ENCODE peak calls at places on chromosomes 7 and 10, in eight cellular contexts. Z is PC-3; Q is stimulated activated CD4-positive, alpha-beta T cell treated with anti-CD3 and anti-CD28 coated beads, Interleukin-15, amount 100 ng/mL, for 24 hours; P is breast epithelium; A is lung; I is CD8-positive, alpha-beta memory T cell; R is AML-193; G is H54. H is an unnamed sample.

GRCh38 chr7:48083114-48083830 is 5.8 kb upstream of the UPP1 start:
- DNase-seq in R (no peak), Q (peak), Z (peak), G (no peak), I (no peak), P (no peak), A (no peak), H (no peak)

GRCh38 chr10:100245484-100246220 is 16.3 kb upstream of the CHUK start:
- DNase-seq in R (no peak), Z (no peak), A (no peak), G (no peak), Q (no peak), P (no peak), I (no peak), H (no peak)

GRCh38 chr10:124025638-124026336 is 67.6 kb downstream of the CHST15 start:
- DNase-seq in Z (peak), G (no peak), P (no peak), Q (no peak), R (peak), A (no peak), I (no peak), H (no peak)

GRCh38 chr10:77001186-77001585 is 636.4 kb downstream of the KCNMA1 start:
- DNase-seq in R (no peak), P (no peak), G (no peak), I (no peak), Z (no peak), Q (no peak), A (no peak), H (no peak)

GRCh38 chr10:122264442-122264841 is 6.7 kb upstream of the BTBD16 start:
- DNase-seq in I (no peak), P (no peak), R (no peak), A (no peak), G (no peak), Z (peak), Q (no peak), H (no peak)

GRCh38 chr7:139682136-139683013 is 95.4 kb downstream of the HIPK2 start:
- DNase-seq in I (no peak), R (no peak), G (peak), A (no peak), Q (peak), P (no peak), Z (peak), H (no peak)

GRCh38 chr10:86281396-86281795 is 85.2 kb downstream of the GRID1 start:
- DNase-seq in R (no peak), Q (no peak), Z (no peak), I (no peak), G (no peak), P (no peak), A (no peak), H (no peak)

GRCh38 chr10:13773043-13773442 is 186.3 kb downstream of the PRPF18 start:
- DNase-seq in G (no peak), Q (no peak), P (no peak), A (no peak), R (peak), I (no peak), Z (peak), H (no peak)

GRCh38 chr10:124174673-124175645 is 81.6 kb upstream of the CHST15 start:
- DNase-seq in I (no peak), Q (no peak), Z (no peak), G (no peak), P (no peak), A (no peak), R (no peak), H (no peak)

GRCh38 chr7:130960208-130960988 is 226.4 kb upstream of the KLF14 start:
- DNase-seq in R (peak), P (no peak), G (no peak), A (peak), I (peak), Z (peak), Q (peak), H (peak)

GRCh38 chr7:17466201-17466600 is 167.7 kb downstream of the AHR start:
- DNase-seq in Z (no peak), R (no peak), Q (no peak), G (no peak), P (no peak), I (no peak), A (no peak), H (no peak)

GRCh38 chr10:27390681-27391080 is 113.4 kb upstream of the RAB18 start:
- DNase-seq in Z (peak), I (no peak), G (no peak), R (no peak), A (no peak), P (no peak), Q (no peak), H (no peak)

GRCh38 chr10:48751730-48752129 is 67.1 kb downstream of the WDFY4 start:
- DNase-seq in G (no peak), Q (no peak), A (peak), P (no peak), R (no peak), I (no peak), Z (no peak), H (no peak)

GRCh38 chr10:93468532-93469213 is 13.5 kb downstream of the MYOF start:
- DNase-seq in Q (peak), P (no peak), Z (peak), I (no peak), R (no peak), A (no peak), G (peak), H (no peak)

GRCh38 chr10:60903096-60903495 is 40.9 kb downstream of the RHOBTB1 start:
- DNase-seq in I (no peak), A (no peak), Q (no peak), R (no peak), G (no peak), Z (no peak), P (no peak), H (no peak)

GRCh38 chr10:132841254-132841975 is 55.5 kb upstream of the NKX6-2 start:
- DNase-seq in Q (no peak), A (no peak), I (no peak), P (no peak), G (no peak), Z (no peak), R (no peak), H (no peak)

GRCh38 chr10:61623101-61623500 is 39.6 kb upstream of the CABCOCO1 start:
- DNase-seq in R (no peak), A (no peak), I (no peak), P (no peak), G (no peak), Z (no peak), Q (no peak), H (no peak)

GRCh38 chr7:8532116-8532515 is 98.7 kb downstream of the NXPH1 start:
- DNase-seq in P (no peak), G (no peak), I (no peak), A (no peak), Z (no peak), R (no peak), Q (no peak), H (no peak)

GRCh38 chr10:88190123-88190522 is 326.7 kb downstream of the PTEN start:
- DNase-seq in I (no peak), G (no peak), P (no peak), Q (no peak), R (no peak), A (no peak), Z (no peak), H (no peak)

GRCh38 chr10:76442113-76442512 is 1010.7 kb downstream of the LRMDA start:
- DNase-seq in Z (no peak), Q (no peak), A (no peak), I (no peak), P (no peak), R (no peak), G (no peak), H (no peak)

GRCh38 chr7:102283477-102284189 is 3.0 kb upstream of the SH2B2 start:
- DNase-seq in I (no peak), G (no peak), Q (no peak), Z (no peak), P (no peak), R (no peak), A (no peak), H (no peak)

GRCh38 chr7:51644216-51644615 is 327.6 kb upstream of the COBL start:
- DNase-seq in R (no peak), P (no peak), A (no peak), Z (no peak), I (no peak), Q (no peak), G (no peak), H (no peak)

GRCh38 chr10:94294168-94294567 is 68.6 kb downstream of the NOC3L start:
- DNase-seq in I (no peak), Z (no peak), Q (no peak), G (no peak), P (no peak), R (no peak), A (no peak), H (no peak)

GRCh38 chr10:126429275-126429674 is 41.0 kb upstream of the ADAM12 start:
- DNase-seq in Q (no peak), P (no peak), A (no peak), R (no peak), Z (no peak), I (no peak), G (no peak), H (no peak)

GRCh38 chr7:151782598-151783448 is 94.1 kb downstream of the PRKAG2 start:
- DNase-seq in I (peak), P (peak), G (peak), A (peak), Q (peak), Z (peak), R (peak), H (peak)

GRCh38 chr10:67520924-67521520 is 175.0 kb downstream of the CTNNA3 start:
- DNase-seq in Q (peak), I (peak), A (no peak), R (peak), Z (peak), G (peak), P (no peak), H (peak)

GRCh38 chr7:3092468-3092867 is 48.8 kb upstream of the CARD11 start:
- DNase-seq in R (no peak), Q (peak), A (no peak), I (peak), G (no peak), Z (no peak), P (peak), H (peak)

GRCh38 chr10:451021-451471 is 238.4 kb downstream of the DIP2C start:
- DNase-seq in I (peak), A (no peak), Q (peak), Z (no peak), R (no peak), G (no peak), P (no peak), H (peak)

GRCh38 chr10:98030991-98031431 is 590 bp upstream of the CRTAC1 start:
- DNase-seq in Z (no peak), R (no peak), G (no peak), P (no peak), A (no peak), I (no peak), Q (no peak), H (no peak)

GRCh38 chr10:104406715-104407517 is 53.3 kb downstream of the CFAP58 start:
- DNase-seq in Z (peak), G (peak), I (no peak), A (no peak), Q (no peak), P (no peak), R (peak), H (peak)

GRCh38 chr10:95462740-95463667 is 98.2 kb downstream of the SORBS1 start:
- DNase-seq in A (no peak), Q (no peak), R (no peak), Z (no peak), P (no peak), G (no peak), I (no peak), H (no peak)

GRCh38 chr10:80477-81105 is 31.5 kb upstream of the TUBB8 start:
- DNase-seq in G (no peak), P (no peak), R (no peak), Q (no peak), A (no peak), I (no peak), Z (no peak), H (no peak)

H was measured in immature natural killer cell.